ENCODE peak calls at places on chromosomes 3 and 15, in seven cellular contexts. D is SJSA1, B is pancreas, F is cardiac muscle cell, T is GM23248, I is heart left ventricle, Z is left ventricle myocardium inferior. A is an unnamed sample. For H3K4me1, the result is how much of the 10 kb centered on the place peaks cover.

GRCh38 chr3:178558637-178559036 is 22.4 kb downstream of the KCNMB2 start:
- DNase-seq in D (no peak), B (no peak), F (no peak), T (no peak), I (no peak), Z (no peak), A (no peak)

GRCh38 chr3:161266731-161267150 is 45.6 kb downstream of the NMD3 start:
- DNase-seq in D (no peak), B (no peak), F (no peak), T (peak), I (no peak), Z (no peak), A (no peak)

GRCh38 chr15:46089438-46090044 is 454.7 kb downstream of the SQOR start:
- DNase-seq in D (no peak), B (no peak), F (no peak), T (no peak), I (no peak), Z (no peak), A (no peak)

GRCh38 chr3:148681080-148681479 is 16.6 kb upstream of the AGTR1 start:
- DNase-seq in D (no peak), B (no peak), F (no peak), T (peak), I (no peak), Z (no peak), A (no peak)

GRCh38 chr3:184725176-184725575 is 13.3 kb upstream of the MAGEF1 start:
- DNase-seq in D (no peak), B (no peak), F (no peak), T (no peak), I (no peak), Z (no peak), A (no peak)

GRCh38 chr15:52728899-52729298 is 49.7 kb upstream of the ATOSA start:
- DNase-seq in D (no peak), B (no peak), F (no peak), T (peak), I (no peak), Z (no peak), A (no peak)

GRCh38 chr15:60722328-60723112 is 243.6 kb upstream of the ICE2 start:
- DNase-seq in D (no peak), B (no peak), F (no peak), T (no peak), I (no peak), Z (no peak), A (no peak)

GRCh38 chr3:127954642-127955041 is 39.6 kb downstream of the KBTBD12 start:
- DNase-seq in D (no peak), B (no peak), F (peak), T (no peak), I (peak), Z (peak), A (peak)

GRCh38 chr15:58309993-58310928 is 121.5 kb upstream of the LIPC start:
- DNase-seq in D (no peak), B (no peak), F (no peak), T (no peak), I (peak), Z (peak), A (peak)

GRCh38 chr3:128091586-128091985 is 32.0 kb downstream of the RUVBL1 start:
- DNase-seq in D (no peak), B (no peak), F (no peak), T (peak), I (no peak), Z (no peak), A (no peak)

GRCh38 chr3:43856351-43856750 is 165.6 kb downstream of the ABHD5 start:
- DNase-seq in D (no peak), B (no peak), F (no peak), T (no peak), I (no peak), Z (no peak), A (no peak)
- H3K4me3 ChIP-seq in D (no peak), B (no peak), F (no peak), T (no peak), I (no peak), Z (no peak), A (no peak)

GRCh38 chr3:188528390-188528789 is 374.4 kb downstream of the LPP start:
- DNase-seq in D (no peak), B (no peak), F (no peak), T (no peak), I (no peak), Z (no peak), A (no peak)
- H3K27ac ChIP-seq in D (no peak), B (no peak), F (no peak), T (no peak), I (no peak), Z (no peak), A (no peak)

DNA sequence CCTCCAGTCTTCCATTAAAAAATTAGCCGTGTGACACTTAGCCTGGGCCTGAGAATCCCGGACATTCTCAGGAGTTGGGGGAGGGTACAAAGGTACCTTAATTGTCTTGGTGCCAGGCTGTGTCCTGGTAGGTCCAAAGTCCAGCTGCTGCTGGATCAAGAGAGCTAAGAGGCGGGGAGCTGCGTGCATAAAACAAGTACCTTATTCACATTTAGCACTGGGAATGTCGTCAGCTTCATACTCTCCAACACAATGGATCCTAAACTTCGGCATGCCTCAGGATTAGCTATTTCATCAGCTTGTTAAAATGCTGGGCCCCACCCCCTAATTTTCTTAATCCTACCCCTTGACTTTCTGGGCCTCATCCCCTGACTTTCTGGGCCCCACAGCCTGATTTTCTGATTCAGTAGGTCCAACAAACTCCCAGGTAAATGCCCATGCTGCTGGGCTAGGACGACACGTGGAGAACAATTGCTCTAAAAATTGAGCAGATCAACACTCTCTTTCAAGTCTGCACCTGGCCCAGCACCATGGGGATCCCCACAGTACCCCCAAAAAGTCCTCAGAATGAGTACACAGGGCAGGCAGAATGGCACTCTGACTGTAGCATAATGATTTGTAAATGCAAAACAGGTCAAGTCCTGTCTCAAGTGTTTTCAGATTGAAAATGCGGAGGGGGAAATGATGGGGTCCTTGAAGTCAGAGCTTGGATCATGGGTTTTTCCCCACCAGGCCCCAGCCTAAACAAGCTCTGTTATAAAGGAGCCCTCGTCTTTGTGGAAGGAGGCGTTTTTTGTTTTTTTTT is 5.6 kb upstream of the AEN start:
- DNase-seq in D (no peak), B (peak), F (no peak), T (no peak), I (no peak), Z (no peak), A (no peak)
- H3K4me1 ChIP-seq in D (under half), B (under half), F (under half), T (under half), I (under half), Z (under half), A (under half)

DNA sequence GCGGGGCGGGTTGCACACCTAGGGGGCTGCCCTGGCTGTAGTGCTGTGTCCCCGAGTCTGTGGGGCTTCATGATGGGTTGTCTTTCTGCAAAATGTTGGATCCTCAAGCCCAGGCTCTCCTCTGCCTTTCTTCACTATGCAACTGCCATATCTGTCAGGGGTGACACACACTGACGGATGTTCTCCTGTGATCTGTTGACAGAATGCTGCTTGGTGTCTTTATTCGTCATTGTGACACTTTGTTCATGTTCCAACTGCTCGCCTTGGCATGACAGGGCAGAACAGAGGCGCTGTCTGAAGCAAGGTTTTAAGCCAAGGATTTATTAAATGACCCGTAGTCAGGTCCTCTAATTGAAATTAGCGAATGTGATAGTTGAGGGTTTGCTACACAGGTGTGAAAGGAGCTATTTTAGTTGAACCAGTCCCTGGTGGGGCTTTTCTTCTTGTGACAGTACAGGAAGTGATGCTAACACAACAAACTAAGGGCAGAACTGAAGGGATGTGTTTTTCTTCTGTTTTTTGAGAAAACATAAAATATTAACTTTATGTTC is 173.4 kb downstream of the MCTP2 start:
- DNase-seq in D (no peak), B (no peak), F (no peak), T (no peak), I (no peak), Z (no peak), A (no peak)
- H3K4me3 ChIP-seq in D (no peak), B (no peak), F (no peak), T (no peak), I (no peak), Z (no peak), A (no peak)

GRCh38 chr3:31016196-31016595 is 121.7 kb upstream of the GADL1 start:
- DNase-seq in D (no peak), B (no peak), F (no peak), T (no peak), I (no peak), Z (no peak), A (no peak)

GRCh38 chr3:31014317-31015040 is 120.0 kb upstream of the GADL1 start:
- DNase-seq in D (no peak), B (no peak), F (no peak), T (peak), I (no peak), Z (no peak), A (no peak)

GRCh38 chr3:31011383-31011782 is 116.9 kb upstream of the GADL1 start:
- DNase-seq in D (no peak), B (no peak), F (no peak), T (no peak), I (no peak), Z (no peak), A (no peak)

GRCh38 chr3:31010491-31010890 is 116.0 kb upstream of the GADL1 start:
- DNase-seq in D (no peak), B (no peak), F (no peak), T (peak), I (no peak), Z (no peak), A (no peak)

DNA sequence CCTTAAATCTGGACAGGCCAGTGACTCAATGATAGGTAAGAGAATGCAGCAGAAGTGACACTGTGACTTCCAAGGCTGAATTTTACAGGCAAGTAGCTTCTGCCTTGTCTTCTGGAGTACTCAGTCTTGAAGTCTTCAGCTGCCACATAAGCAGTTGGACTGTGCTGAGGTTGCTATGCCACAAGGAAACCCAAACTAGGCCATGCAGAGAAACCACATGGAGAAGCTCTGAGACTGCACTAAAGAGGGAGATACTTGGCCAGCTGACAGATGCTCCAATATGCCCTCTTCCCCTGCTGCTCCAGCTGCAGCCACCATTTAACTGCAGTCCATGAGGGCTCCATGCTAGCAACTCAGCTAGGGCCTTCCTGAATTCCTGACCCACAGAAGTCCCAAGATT is 119.4 kb upstream of the GADL1 start:
- DNase-seq in D (no peak), B (no peak), F (no peak), T (peak), I (no peak), Z (no peak), A (no peak)
- H3K27ac ChIP-seq in D (no peak), B (no peak), F (no peak), T (peak), I (no peak), Z (no peak), A (no peak)

GRCh38 chr15:74872702-74873035 is 496 bp downstream of the SCAMP2 start:
- DNase-seq in D (no peak), B (no peak), F (no peak), T (no peak), I (no peak), Z (no peak), A (no peak)
- H3K4me1 ChIP-seq in D (under half), B (under half), F (under half), T (under half), I (half or more), Z (half or more), A (under half)

GRCh38 chr15:49652922-49653321 is 32.1 kb downstream of the DTWD1 start:
- DNase-seq in D (no peak), B (no peak), F (no peak), T (peak), I (no peak), Z (no peak), A (no peak)
- H3K4me3 ChIP-seq in D (no peak), B (no peak), F (no peak), T (no peak), I (no peak), Z (no peak), A (no peak)

GRCh38 chr15:78978601-78979179 is 33.8 kb upstream of the CTSH start:
- DNase-seq in D (no peak), B (no peak), F (no peak), T (no peak), I (no peak), Z (no peak), A (peak)
- H3K27ac ChIP-seq in D (no peak), B (no peak), F (no peak), T (no peak), I (no peak), Z (no peak), A (no peak)

DNA sequence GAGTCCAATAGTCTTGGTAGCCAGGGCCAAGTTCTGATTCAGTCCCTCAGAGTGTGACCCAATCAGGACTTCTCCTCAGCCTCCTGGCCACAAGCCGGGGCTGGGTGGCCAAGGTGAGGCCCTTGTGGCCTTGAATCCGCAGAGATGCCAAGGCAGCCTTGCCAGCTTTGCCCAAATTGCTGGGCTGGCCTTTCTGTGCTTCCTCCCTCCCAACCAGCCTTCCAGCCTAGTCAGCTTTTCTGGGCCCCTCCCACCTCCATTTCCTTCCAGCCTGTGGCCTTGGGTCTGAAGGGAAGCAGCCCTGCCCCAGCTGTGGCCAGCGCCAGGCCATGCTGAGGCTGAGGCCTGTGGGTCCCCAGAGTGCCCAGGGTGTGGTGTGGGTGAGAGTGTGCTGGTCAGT is 34.3 kb upstream of the ANKDD1A start:
- DNase-seq in D (no peak), B (peak), F (no peak), T (no peak), I (peak), Z (peak), A (peak)
- H3K4me1 ChIP-seq in D (under half), B (under half), F (under half), T (under half), I (half or more), Z (half or more), A (under half)